ENCODE peak calls at places on chromosomes 6 and 20, in seven cellular contexts. J is ovary, Y is lower lobe of right lung, D is body of pancreas, A is mammary epithelial cell, N is RWPE1, W is caudate nucleus. B is an unnamed sample.

GRCh38 chr6:119541132-119541905 is 191.8 kb upstream of the MAN1A1 start:
- DNase-seq in J (no peak), Y (no peak), D (no peak), A (peak; percentile 86), N (peak; percentile 85), W (no peak), B (no peak)

GRCh38 chr20:62132421-62132820 is 10.1 kb downstream of the LSM14B start:
- DNase-seq in J (no peak), Y (peak; percentile 73), D (no peak), A (no peak), N (no peak), W (no peak), B (no peak)

GRCh38 chr6:170044836-170045562 is 245.9 kb downstream of the DLL1 start:
- DNase-seq in J (no peak), Y (peak; percentile 34), D (no peak), A (no peak), N (no peak), W (no peak), B (no peak)

GRCh38 chr6:20306491-20306890 is 94.2 kb upstream of the MBOAT1 start:
- DNase-seq in J (no peak), Y (no peak), D (no peak), A (no peak), N (no peak), W (no peak), B (no peak)

GRCh38 chr6:8743146-8743745 is 307.9 kb upstream of the SLC35B3 start:
- DNase-seq in J (no peak), Y (no peak), D (no peak), A (peak; percentile 23), N (no peak), W (no peak), B (no peak)

GRCh38 chr20:41064377-41064776 is 35.8 kb downstream of the TOP1 start:
- DNase-seq in J (no peak), Y (no peak), D (no peak), A (no peak), N (no peak), W (no peak), B (no peak)

GRCh38 chr6:6320901-6321300 is 439 bp upstream of the F13A1 start:
- DNase-seq in J (no peak), Y (no peak), D (no peak), A (peak; percentile 21), N (peak; percentile 18), W (no peak), B (no peak)

GRCh38 chr6:35146453-35146852 is 5.3 kb upstream of the TCP11 start:
- DNase-seq in J (no peak), Y (peak; percentile 59), D (peak; percentile 44), A (peak; percentile 35), N (peak; percentile 45), W (no peak), B (peak; percentile 16)

GRCh38 chr6:73854998-73855718 is 159.2 kb downstream of the CD109 start:
- DNase-seq in J (no peak), Y (no peak), D (no peak), A (peak; percentile 41), N (peak; percentile 29), W (no peak), B (peak; percentile 4)

GRCh38 chr20:57055345-57055744 is 211.1 kb downstream of the BMP7 start:
- DNase-seq in J (no peak), Y (no peak), D (no peak), A (no peak), N (no peak), W (no peak), B (no peak)

GRCh38 chr20:59246691-59247090 is 53.7 kb upstream of the EDN3 start:
- DNase-seq in J (no peak), Y (no peak), D (no peak), A (no peak), N (no peak), W (no peak), B (no peak)

GRCh38 chr6:53985361-53985760 is 125.9 kb upstream of the MLIP start:
- DNase-seq in J (no peak), Y (no peak), D (no peak), A (no peak), N (no peak), W (no peak), B (no peak)

GRCh38 chr20:8194721-8195120 is 62.7 kb downstream of the PLCB1 start:
- DNase-seq in J (no peak), Y (no peak), D (no peak), A (no peak), N (no peak), W (no peak), B (no peak)

GRCh38 chr6:35489995-35490791 is 6.7 kb downstream of the TEAD3 start:
- DNase-seq in J (peak; percentile 92), Y (peak; percentile 70), D (peak; percentile 81), A (no peak), N (no peak), W (no peak), B (peak; percentile 58)

GRCh38 chr20:36572701-36573102 is 695 bp upstream of the TGIF2 start:
- DNase-seq in J (peak; percentile 17), Y (no peak), D (peak; percentile 42), A (peak; percentile 24), N (no peak), W (no peak), B (no peak)

GRCh38 chr20:60715172-60715571 is 536.9 kb upstream of the CDH4 start:
- DNase-seq in J (no peak), Y (no peak), D (no peak), A (no peak), N (no peak), W (no peak), B (no peak)

GRCh38 chr6:10099086-10099499 is 315.8 kb downstream of the TFAP2A start:
- DNase-seq in J (no peak), Y (peak; percentile 51), D (peak; percentile 68), A (peak; percentile 37), N (no peak), W (no peak), B (no peak)

GRCh38 chr6:159969921-159970320 is 1.0 kb downstream of the IGF2R start:
- DNase-seq in J (peak; percentile 57), Y (peak; percentile 56), D (peak; percentile 67), A (peak; percentile 63), N (peak; percentile 73), W (no peak), B (peak; percentile 75)

GRCh38 chr6:113672691-113673149 is 184.4 kb upstream of the MARCKS start:
- DNase-seq in J (peak; percentile 23), Y (peak; percentile 58), D (peak; percentile 54), A (no peak), N (no peak), W (no peak), B (no peak)

GRCh38 chr20:23551383-23551782 is 16.9 kb downstream of the CST9L start:
- DNase-seq in J (no peak), Y (no peak), D (no peak), A (no peak), N (no peak), W (no peak), B (no peak)

GRCh38 chr20:34709836-34710567 is 5.9 kb downstream of the TP53INP2 start:
- DNase-seq in J (peak; percentile 82), Y (peak; percentile 86), D (peak; percentile 70), A (no peak), N (peak; percentile 87), W (no peak), B (peak; percentile 79)

GRCh38 chr6:122154912-122155516 is 244.4 kb upstream of the HSF2 start:
- DNase-seq in J (no peak), Y (no peak), D (peak; percentile 13), A (no peak), N (no peak), W (no peak), B (no peak)

GRCh38 chr20:17571153-17571527 is 1.3 kb downstream of the DSTN start:
- DNase-seq in J (no peak), Y (no peak), D (no peak), A (no peak), N (no peak), W (no peak), B (no peak)

GRCh38 chr6:33728438-33728837 is 16.9 kb upstream of the UQCC2 start:
- DNase-seq in J (no peak), Y (peak; percentile 25), D (peak; percentile 74), A (no peak), N (no peak), W (no peak), B (no peak)

GRCh38 chr6:139533573-139534471 is 159.4 kb upstream of the CITED2 start:
- DNase-seq in J (no peak), Y (peak; percentile 61), D (peak; percentile 67), A (no peak), N (no peak), W (no peak), B (no peak)

DNA sequence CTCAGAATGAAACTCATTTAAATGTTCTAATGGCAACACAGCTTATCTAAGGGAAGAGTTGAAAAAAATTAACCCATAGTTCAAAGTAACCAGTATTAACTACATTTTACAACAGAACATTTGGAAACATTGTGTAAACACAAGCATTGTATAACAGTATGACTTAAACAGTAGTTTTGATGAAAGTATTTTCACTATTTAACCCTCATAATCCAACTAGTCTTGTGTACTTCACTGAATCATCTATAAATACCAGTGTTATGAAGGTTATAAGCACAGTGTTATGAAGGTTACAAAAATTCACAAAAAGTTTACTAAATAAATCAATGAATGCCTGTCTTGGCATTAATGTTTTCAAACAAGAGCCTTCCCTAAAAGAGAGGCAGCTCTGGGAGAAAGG is 66.5 kb downstream of the REV3L start:
- DNase-seq in J (no peak), Y (no peak), D (no peak), A (no peak), N (no peak), W (no peak), B (no peak)
- H3K27ac ChIP-seq in J (no peak overlapping the region), Y (no peak overlapping the region), D (no peak overlapping the region), A (no peak overlapping the region), N (no peak overlapping the region), W (no peak overlapping the region), B (peak overlapping the region; percentile 14)

GRCh38 chr20:64053841-64054661 is 4.6 kb upstream of the SOX18 start:
- DNase-seq in J (no peak), Y (peak; percentile 70), D (peak; percentile 25), A (no peak), N (no peak), W (no peak), B (no peak)
- H3K27ac ChIP-seq in J (no peak overlapping the region), Y (peak overlapping the region; percentile 87), D (no peak overlapping the region), A (no peak overlapping the region), N (peak overlapping the region; percentile 53), W (no peak overlapping the region), B (peak overlapping the region; percentile 12)

DNA sequence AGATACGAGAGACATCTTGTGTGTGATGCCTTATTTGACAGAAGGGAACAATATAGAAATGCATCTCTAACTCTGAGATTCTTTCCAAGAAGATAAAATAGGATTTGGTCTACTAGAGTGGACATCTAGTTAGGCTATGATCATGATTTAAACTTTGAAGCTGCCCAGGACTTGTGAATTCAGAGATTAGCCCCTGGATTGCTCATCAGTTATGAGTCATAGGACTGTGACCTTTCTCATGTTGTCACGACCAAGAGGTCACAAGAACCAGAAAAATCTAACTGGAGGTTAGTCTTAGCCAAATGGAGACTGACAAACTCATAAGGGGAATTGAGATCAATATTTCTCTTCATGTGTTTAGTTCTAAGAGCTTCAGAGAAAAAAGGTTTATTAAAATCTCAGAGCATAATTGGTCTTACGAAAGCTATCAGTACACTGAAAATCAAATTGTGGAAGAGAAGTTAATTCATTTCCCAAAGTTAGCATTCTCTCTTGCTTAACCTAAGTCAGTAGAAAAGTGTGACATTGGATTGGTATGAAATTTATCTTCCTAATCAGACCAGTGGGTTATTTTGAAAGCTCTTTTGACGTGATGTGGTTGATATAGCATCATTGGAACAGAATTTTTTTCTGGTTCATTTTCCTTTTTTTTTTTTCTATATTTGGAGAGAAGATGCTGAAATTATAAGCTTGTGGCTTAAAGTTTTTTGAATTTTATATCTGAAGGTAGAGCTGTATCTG is 245.7 kb downstream of the RNF144B start:
- DNase-seq in J (no peak), Y (no peak), D (no peak), A (peak; percentile 31), N (peak; percentile 18), W (no peak), B (no peak)
- H3K27ac ChIP-seq in J (no peak overlapping the region), Y (no peak overlapping the region), D (no peak overlapping the region), A (no peak overlapping the region), N (no peak overlapping the region), W (no peak overlapping the region), B (no peak overlapping the region)

GRCh38 chr6:142902636-142903053 is 42.3 kb downstream of the HIVEP2 start:
- DNase-seq in J (peak; percentile 67), Y (peak; percentile 62), D (peak; percentile 38), A (peak; percentile 97), N (peak; percentile 93), W (no peak), B (no peak)
- H3K27ac ChIP-seq in J (no peak overlapping the region), Y (peak overlapping the region; percentile 57), D (no peak overlapping the region), A (peak overlapping the region; percentile 97), N (peak overlapping the region; percentile 61), W (no peak overlapping the region), B (no peak overlapping the region)